ENCODE peak calls at places on chromosomes 5 and 9, in ten cellular contexts. Q, N, O, D, P, E, B, Z, R and A are unnamed samples.

GRCh38 chr5:169128679-169129078 is 172.3 kb downstream of the SLIT3 start:
- DNase-seq in P (no peak), D (no peak), B (no peak), O (no peak), R (no peak), N (no peak), Q (no peak), E (no peak), Z (peak; percentile 37), A (no peak)

GRCh38 chr5:62182802-62183201 is 123.2 kb upstream of the KIF2A start:
- DNase-seq in R (no peak), O (no peak), B (no peak), D (no peak), Q (no peak), P (no peak), E (no peak), N (no peak), Z (no peak), A (no peak)

GRCh38 chr5:137054792-137055191 is 444.3 kb downstream of the SPOCK1 start:
- DNase-seq in N (no peak), P (no peak), Z (no peak), R (no peak), B (no peak), D (no peak), Q (no peak), O (no peak), E (no peak), A (no peak)

GRCh38 chr5:78547731-78548189 is 100.8 kb downstream of the LHFPL2 start:
- DNase-seq in E (no peak), N (peak; percentile 73), O (no peak), D (peak; percentile 77), B (no peak), P (no peak), Z (peak; percentile 90), Q (no peak), R (no peak), A (peak; percentile 91)

GRCh38 chr9:73180373-73180772 is 28.7 kb downstream of the ANXA1 start:
- DNase-seq in N (peak; percentile 23), E (no peak), P (no peak), Z (no peak), R (no peak), O (no peak), Q (no peak), D (no peak), B (no peak), A (peak; percentile 70)

GRCh38 chr5:122076669-122077450 is 1.2 kb downstream of the LOX start:
- DNase-seq in B (peak; percentile 96), D (peak; percentile 77), Q (no peak), Z (peak; percentile 78), E (peak; percentile 49), O (peak; percentile 83), R (peak; percentile 64), N (no peak), P (peak; percentile 86), A (peak; percentile 83)

GRCh38 chr5:149228610-149229297 is 42.9 kb upstream of the AFAP1L1 start:
- DNase-seq in E (no peak), O (no peak), Q (no peak), N (peak; percentile 55), B (peak; percentile 54), D (no peak), P (peak; percentile 30), R (no peak), Z (no peak), A (peak; percentile 88)

GRCh38 chr5:54087436-54087835 is 222.9 kb downstream of the ARL15 start:
- DNase-seq in N (peak; percentile 78), D (no peak), E (no peak), R (no peak), Q (no peak), P (no peak), O (no peak), B (no peak), Z (no peak), A (peak; percentile 89)

GRCh38 chr9:68905129-68905528 is 108.8 kb downstream of the PRKACG start:
- DNase-seq in O (no peak), E (no peak), B (no peak), Z (no peak), N (no peak), P (no peak), R (no peak), Q (no peak), D (no peak), A (no peak)

GRCh38 chr5:151556808-151557207 is 34.3 kb downstream of the FAT2 start:
- DNase-seq in E (no peak), Q (no peak), Z (no peak), D (no peak), O (no peak), P (no peak), N (no peak), R (no peak), B (no peak), A (no peak)